ENCODE peak calls at places on chromosomes 3 and 15, in four cellular contexts. S, A, K and N are unnamed samples.

GRCh38 chr3:43773273-43774104 is 82.8 kb downstream of the ABHD5 start:
- DNase-seq in S (no peak), A (no peak), K (no peak), N (no peak)

GRCh38 chr15:91926871-91927270 is 73.4 kb downstream of the SLCO3A1 start:
- DNase-seq in S (no peak), A (no peak), K (no peak), N (no peak)

GRCh38 chr3:171311784-171312183 is 148.4 kb downstream of the TNIK start:
- DNase-seq in S (no peak), A (no peak), K (no peak), N (no peak)

GRCh38 chr3:71225285-71225684 is 358.2 kb downstream of the FOXP1 start:
- DNase-seq in S (no peak), A (no peak), K (no peak), N (no peak)

GRCh38 chr15:68389936-68390790 is 41.8 kb downstream of the ITGA11 start:
- DNase-seq in S (no peak), A (no peak), K (peak), N (no peak)

GRCh38 chr3:12423918-12424634 is 60.2 kb upstream of the TSEN2 start:
- DNase-seq in S (no peak), A (no peak), K (peak), N (no peak)

GRCh38 chr15:73756947-73757513 is 3.9 kb upstream of the INSYN1 start:
- DNase-seq in S (no peak), A (no peak), K (no peak), N (no peak)

GRCh38 chr3:100245932-100246331 is 14.9 kb upstream of the TBC1D23 start:
- DNase-seq in S (no peak), A (no peak), K (peak), N (no peak)

GRCh38 chr3:99066863-99067262 is 165.4 kb upstream of the DCBLD2 start:
- DNase-seq in S (no peak), A (no peak), K (no peak), N (no peak)

GRCh38 chr3:86785381-86785780 is 205.6 kb downstream of the VGLL3 start:
- DNase-seq in S (no peak), A (no peak), K (peak), N (no peak)

GRCh38 chr15:67992834-67993233 is 61.3 kb upstream of the PIAS1 start:
- DNase-seq in S (no peak), A (no peak), K (no peak), N (no peak)

GRCh38 chr3:58528629-58529028 is 8.4 kb downstream of the ACOX2 start:
- DNase-seq in S (no peak), A (no peak), K (peak), N (no peak)

GRCh38 chr3:72630614-72631344 is 217.5 kb downstream of the SHQ1 start:
- DNase-seq in S (no peak), A (no peak), K (no peak), N (no peak)